ENCODE peak calls at places on chromosomes 4 and X, in eight cellular contexts. R is brain microvascular endothelial cell, T is IMR-90, C is H9, F is AG10803, V is lower leg skin, X is WTC11, S is endodermal cell. D is an unnamed sample.

GRCh38 chrX:11470231-11470630 is 177.0 kb downstream of the AMELX start:
- DNase-seq in V (no peak), T (peak), S (no peak), X (no peak), C (no peak), F (peak), R (peak), D (no peak)

GRCh38 chr4:28310926-28311325 is 1450.3 kb downstream of the STIM2 start:
- DNase-seq in V (no peak), S (no peak), X (no peak), R (no peak), C (no peak), F (no peak), T (no peak), D (no peak)

GRCh38 chr4:6972911-6973310 is 63.3 kb downstream of the TBC1D14 start:
- DNase-seq in F (no peak), C (peak), V (no peak), R (peak), X (peak), S (peak), T (peak), D (peak)

GRCh38 chr4:475962-476361 is 23.0 kb downstream of the ZNF721 start:
- DNase-seq in T (no peak), S (no peak), C (no peak), F (no peak), V (no peak), R (no peak), X (no peak), D (no peak)

GRCh38 chrX:73850124-73851013 is 287.4 kb downstream of the CHIC1 start:
- DNase-seq in V (no peak), C (no peak), T (peak), S (peak), R (peak), X (peak), F (peak), D (peak)

GRCh38 chr4:165518024-165518616 is 139.3 kb downstream of the CPE start:
- DNase-seq in X (no peak), V (no peak), S (no peak), C (no peak), R (no peak), F (no peak), T (no peak), D (no peak)

GRCh38 chr4:64718091-64718490 is 308.8 kb upstream of the TECRL start:
- DNase-seq in C (no peak), X (no peak), T (no peak), F (no peak), V (no peak), S (no peak), R (no peak), D (peak)

GRCh38 chrX:151019837-151020236 is 36.7 kb downstream of the HMGB3 start:
- DNase-seq in S (no peak), T (peak), X (no peak), F (peak), C (no peak), V (no peak), R (peak), D (no peak)

GRCh38 chr4:65502151-65502691 is 168.1 kb downstream of the EPHA5 start:
- DNase-seq in F (peak), V (no peak), R (peak), X (no peak), S (no peak), T (peak), C (no peak), D (no peak)

GRCh38 chr4:158161561-158162354 is 11.1 kb downstream of the GASK1B start:
- DNase-seq in C (no peak), T (peak), V (peak), S (no peak), R (peak), X (no peak), F (peak), D (peak)

GRCh38 chr4:154004859-154005520 is 216.1 kb upstream of the SFRP2 start:
- DNase-seq in X (no peak), T (no peak), R (peak), C (no peak), V (peak), F (peak), S (no peak), D (no peak)

GRCh38 chr4:52059372-52059771 is 8.3 kb downstream of the SPATA18 start:
- DNase-seq in R (no peak), T (peak), F (peak), C (no peak), V (peak), S (no peak), X (no peak), D (no peak)

GRCh38 chrX:149937881-149938426 is 337 bp downstream of the EOLA2 start:
- DNase-seq in R (no peak), C (no peak), F (no peak), T (peak), S (peak), X (no peak), V (no peak), D (peak)

GRCh38 chrX:150074175-150074574 is 135.9 kb upstream of the EOLA2 start:
- DNase-seq in S (no peak), C (no peak), R (no peak), F (no peak), X (no peak), V (no peak), T (peak), D (no peak)

GRCh38 chrX:121876316-121876715 is 828.9 kb downstream of the GLUD2 start:
- DNase-seq in V (no peak), C (no peak), F (peak), R (no peak), X (no peak), S (no peak), T (no peak), D (no peak)

GRCh38 chr4:98447648-98448047 is 186.5 kb downstream of the RAP1GDS1 start:
- DNase-seq in C (no peak), X (peak), V (no peak), R (no peak), T (no peak), S (peak), F (no peak), D (no peak)

GRCh38 chr4:56937262-56937661 is 29.6 kb downstream of the REST start:
- DNase-seq in X (no peak), C (no peak), T (peak), V (no peak), R (peak), F (peak), S (no peak), D (no peak)

GRCh38 chr4:141860974-141861373 is 224.6 kb downstream of the IL15 start:
- DNase-seq in F (no peak), X (no peak), T (no peak), R (no peak), V (no peak), C (no peak), S (no peak), D (no peak)
- TF ChIP-seq CTCF in F (no peak), X (no peak), T (no peak), R (no peak), V (no peak), C (peak), S (peak), D (no peak)

GRCh38 chr4:136329042-136329662 is 1203.1 kb downstream of the PCDH18 start:
- DNase-seq in C (no peak), V (no peak), R (peak), F (no peak), X (no peak), S (peak), T (no peak), D (peak)
- TF ChIP-seq CTCF in C (peak), V (no peak), R (peak), F (no peak), X (no peak), S (peak), T (no peak), D (peak)

GRCh38 chr4:185344743-185345538 is 50.8 kb downstream of the LRP2BP start:
- DNase-seq in F (no peak), T (no peak), C (no peak), R (no peak), V (no peak), S (no peak), X (no peak), D (no peak)
- TF ChIP-seq CTCF in F (no peak), T (no peak), C (no peak), R (no peak), V (no peak), S (no peak), X (no peak), D (no peak)

GRCh38 chrX:71650333-71650969 is 16.9 kb upstream of the LOC101059915 start:
- DNase-seq in F (no peak), S (no peak), T (no peak), X (no peak), C (no peak), R (no peak), V (no peak), D (no peak)
- TF ChIP-seq CTCF in F (peak), S (peak), T (no peak), X (no peak), C (no peak), R (peak), V (no peak), D (no peak)

GRCh38 chr4:140186651-140187315 is 32.8 kb upstream of the MAML3 start:
- DNase-seq in V (peak), T (peak), R (peak), S (no peak), X (no peak), C (no peak), F (peak), D (no peak)

GRCh38 chr4:140185725-140186124 is 31.7 kb upstream of the MAML3 start:
- DNase-seq in C (no peak), T (no peak), R (no peak), V (no peak), S (no peak), X (no peak), F (no peak), D (no peak)

GRCh38 chr4:140187316-140187695 is 33.3 kb upstream of the MAML3 start:
- DNase-seq in R (no peak), S (no peak), F (no peak), X (no peak), T (peak), V (no peak), C (no peak), D (no peak)

GRCh38 chr4:140180577-140180976 is 26.6 kb upstream of the MAML3 start:
- DNase-seq in F (no peak), X (no peak), C (no peak), T (no peak), R (no peak), V (no peak), S (no peak), D (no peak)

GRCh38 chr4:140183270-140183669 is 29.3 kb upstream of the MAML3 start:
- DNase-seq in X (no peak), C (no peak), T (no peak), V (no peak), S (no peak), R (no peak), F (no peak), D (no peak)
- TF ChIP-seq CTCF in X (no peak), C (no peak), T (no peak), V (no peak), S (no peak), R (no peak), F (no peak), D (no peak)